ENCODE peak calls at places on chromosomes 4 and X, in eight cellular contexts. W is gastrocnemius medialis, X is GM23338, B is Peyer's patch, E is thoracic aorta, N is choroid plexus epithelial cell, H is fibroblast of villous mesenchyme, M is transverse colon. C is an unnamed sample.

GRCh38 chrX:99798951-99799350 is 611.1 kb downstream of the PCDH19 start:
- DNase-seq in W (no peak), X (no peak), B (no peak), E (no peak), N (no peak), H (no peak), M (no peak), C (no peak)

GRCh38 chr4:15551740-15552446 is 82.2 kb downstream of the CC2D2A start:
- DNase-seq in W (no peak), X (no peak), B (no peak), E (no peak), N (no peak), H (no peak), M (no peak), C (no peak)

GRCh38 chr4:8854866-8855265 is 16.8 kb downstream of the HMX1 start:
- DNase-seq in W (no peak), X (no peak), B (no peak), E (no peak), N (peak; percentile 26), H (peak; percentile 3), M (no peak), C (no peak)

GRCh38 chr4:89657931-89658700 is 178.8 kb downstream of the SNCA start:
- DNase-seq in W (no peak), X (peak; percentile 61), B (no peak), E (no peak), N (peak; percentile 72), H (peak; percentile 52), M (no peak), C (no peak)

GRCh38 chr4:125551451-125551850 is 236.7 kb downstream of the FAT4 start:
- DNase-seq in W (no peak), X (no peak), B (no peak), E (no peak), N (no peak), H (no peak), M (no peak), C (peak; percentile 52)

GRCh38 chrX:22300130-22300529 is 27.4 kb downstream of the CBLL2 start:
- DNase-seq in W (peak; percentile 40), X (no peak), B (no peak), E (no peak), N (peak; percentile 74), H (peak; percentile 30), M (no peak), C (peak; percentile 14)

GRCh38 chrX:68183612-68184214 is 249.6 kb downstream of the OPHN1 start:
- DNase-seq in W (no peak), X (peak; percentile 65), B (no peak), E (no peak), N (peak; percentile 56), H (peak; percentile 32), M (no peak), C (peak; percentile 8)

GRCh38 chr4:151193414-151193813 is 83.5 kb upstream of the PRSS48 start:
- DNase-seq in W (no peak), X (no peak), B (no peak), E (no peak), N (no peak), H (no peak), M (no peak), C (no peak)

GRCh38 chr4:173698557-173699262 is 168.7 kb upstream of the HAND2 start:
- DNase-seq in W (no peak), X (no peak), B (no peak), E (no peak), N (no peak), H (no peak), M (no peak), C (no peak)

GRCh38 chr4:1577818-1578217 is 106.3 kb downstream of the FAM53A start:
- DNase-seq in W (no peak), X (no peak), B (no peak), E (no peak), N (no peak), H (no peak), M (no peak), C (no peak)

GRCh38 chr4:86935833-86936721 is 1.3 kb downstream of the AFF1 start:
- DNase-seq in W (peak; percentile 77), X (peak; percentile 91), B (peak; percentile 82), E (no peak), N (peak; percentile 79), H (peak; percentile 86), M (peak; percentile 87), C (peak; percentile 57)

GRCh38 chrX:135185795-135186443 is 14.7 kb upstream of the CT55 start:
- DNase-seq in W (peak; percentile 13), X (peak; percentile 71), B (no peak), E (no peak), N (peak; percentile 69), H (peak; percentile 53), M (no peak), C (peak; percentile 31)

GRCh38 chr4:111330786-111331185 is 707.9 kb upstream of the PITX2 start:
- DNase-seq in W (no peak), X (no peak), B (no peak), E (no peak), N (no peak), H (no peak), M (no peak), C (no peak)

GRCh38 chr4:8556341-8557150 is 23.6 kb upstream of the GPR78 start:
- DNase-seq in W (no peak), X (no peak), B (no peak), E (no peak), N (peak; percentile 37), H (peak; percentile 44), M (no peak), C (no peak)

GRCh38 chr4:60726779-60727178 is 473.3 kb upstream of the ADGRL3 start:
- DNase-seq in W (no peak), X (no peak), B (no peak), E (no peak), N (no peak), H (peak; percentile 27), M (no peak), C (no peak)

GRCh38 chrX:25124391-25124790 is 108.6 kb upstream of the ARX start:
- DNase-seq in W (no peak), X (no peak), B (no peak), E (no peak), N (no peak), H (no peak), M (no peak), C (no peak)

GRCh38 chrX:9147631-9148189 is 113.8 kb upstream of the FAM9B start:
- DNase-seq in W (no peak), X (peak; percentile 74), B (no peak), E (no peak), N (no peak), H (no peak), M (no peak), C (no peak)

DNA sequence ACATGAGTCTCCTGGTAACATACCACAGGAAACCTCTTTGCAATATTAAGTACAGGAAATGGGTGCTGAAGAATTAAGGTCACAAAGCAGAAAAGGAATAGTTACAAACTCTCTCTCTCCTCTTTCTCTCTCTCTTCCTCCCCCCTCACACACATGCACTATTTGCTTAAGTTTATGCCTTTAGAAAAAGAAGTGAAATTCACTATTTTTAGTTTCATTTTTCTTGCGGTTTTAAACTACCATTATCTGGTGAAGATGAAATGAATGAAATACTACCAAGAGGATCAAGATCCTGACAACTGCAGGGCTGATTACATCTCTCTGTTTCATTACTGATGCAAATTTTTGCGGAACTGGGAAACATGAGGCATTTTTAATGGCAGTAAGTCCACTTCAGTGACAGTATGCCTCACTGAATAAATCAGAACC is 64.3 kb upstream of the FTHL17 start:
- DNase-seq in W (no peak), X (no peak), B (no peak), E (no peak), N (no peak), H (no peak), M (no peak), C (no peak)
- TF ChIP-seq CTCF in W (no peak), X (no peak), B (no peak), E (no peak), N (no peak), H (no peak), M (no peak), C (no peak)

GRCh38 chrX:14875624-14876023 is 2.4 kb downstream of the MOSPD2 start:
- DNase-seq in W (no peak), X (no peak), B (no peak), E (no peak), N (no peak), H (no peak), M (no peak), C (no peak)

GRCh38 chrX:14872851-14873675 is at the start of the genes FANCB and MOSPD2:
- DNase-seq in W (peak; percentile 92), X (peak; percentile 94), B (peak; percentile 93), E (peak; percentile 78), N (peak; percentile 95), H (peak; percentile 95), M (peak; percentile 95), C (peak; percentile 95)

GRCh38 chrX:14873676-14874049 is 442 bp downstream of the MOSPD2 start:
- DNase-seq in W (no peak), X (no peak), B (no peak), E (no peak), N (no peak), H (no peak), M (no peak), C (no peak)

GRCh38 chrX:14872355-14872754 is 514 bp downstream of the FANCB start:
- DNase-seq in W (no peak), X (peak; percentile 1), B (no peak), E (no peak), N (no peak), H (no peak), M (no peak), C (no peak)

GRCh38 chrX:14871767-14872166 is 1.1 kb downstream of the FANCB start:
- DNase-seq in W (no peak), X (no peak), B (no peak), E (no peak), N (no peak), H (no peak), M (no peak), C (no peak)
- H3K4me3 ChIP-seq in W (no peak overlapping the region), X (peak overlapping the region; percentile 61), B (no peak overlapping the region), E (no peak overlapping the region), N (no peak overlapping the region), H (no peak overlapping the region), M (no peak overlapping the region), C (no peak overlapping the region)

DNA sequence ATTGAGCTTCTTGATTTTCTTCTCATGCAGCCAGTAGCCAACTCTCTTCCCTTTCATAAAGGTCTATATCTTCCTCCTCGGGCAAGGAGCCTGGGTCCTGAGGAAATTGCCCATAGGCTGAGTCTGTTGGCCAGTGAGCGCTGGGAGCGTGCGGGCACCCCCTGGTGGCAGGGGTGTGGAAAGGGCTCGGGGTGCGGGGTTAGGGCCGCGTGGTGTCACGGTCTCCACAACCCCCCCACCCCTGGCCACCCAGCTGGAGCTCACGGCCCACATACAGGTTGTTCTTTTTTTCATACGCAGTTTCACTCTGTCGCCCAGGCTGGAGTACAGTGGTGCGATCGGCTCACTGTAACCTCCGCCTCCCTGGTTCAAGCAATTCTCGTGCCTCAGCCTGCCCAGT is 13.1 kb downstream of the RBM10 start:
- DNase-seq in W (no peak), X (peak; percentile 40), B (no peak), E (no peak), N (no peak), H (no peak), M (no peak), C (no peak)
- TF ChIP-seq CTCF in W (no peak), X (peak; percentile 58), B (no peak), E (no peak), N (no peak), H (no peak), M (no peak), C (peak; percentile 25)

DNA sequence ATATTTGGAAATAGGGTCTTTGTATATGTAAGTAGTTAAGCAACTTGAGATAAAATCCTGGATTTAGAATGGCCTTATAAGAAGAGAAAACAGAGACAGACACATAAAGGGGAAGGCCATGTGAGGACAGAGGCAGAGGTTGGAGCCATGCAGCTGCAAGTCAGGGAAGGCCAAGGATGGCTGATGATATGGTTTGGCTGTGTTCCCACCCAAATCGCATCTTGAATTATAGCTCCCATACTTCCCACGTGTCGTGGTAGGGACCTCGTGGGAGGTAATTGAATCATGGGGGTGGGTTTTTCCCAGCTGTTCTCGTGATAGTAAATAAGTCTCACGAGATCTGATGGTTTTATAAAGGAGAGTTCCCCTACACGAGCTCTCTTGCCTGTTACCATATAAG is 76.3 kb downstream of the STK32B start:
- DNase-seq in W (no peak), X (no peak), B (no peak), E (no peak), N (no peak), H (peak; percentile 7), M (no peak), C (no peak)
- H3K4me3 ChIP-seq in W (no peak overlapping the region), X (no peak overlapping the region), B (no peak overlapping the region), E (no peak overlapping the region), N (no peak overlapping the region), H (no peak overlapping the region), M (no peak overlapping the region), C (no peak overlapping the region)

C was measured in WERI-Rb-1.